ENCODE peak calls at places on chromosomes 4 and X, in seven cellular contexts. B is BJ, Y is heart right ventricle, N is lower lobe of right lung, Z is cardiac fibroblast, E is brain microvascular endothelial cell, C is ascending aorta. R is an unnamed sample.

GRCh38 chr4:151409470-151410313 is 716 bp downstream of the FHIP1A start:
- DNase-seq in B (no peak), Y (peak; percentile 9), N (peak; percentile 47), Z (peak; percentile 22), E (no peak), C (no peak), R (peak; percentile 11)

GRCh38 chr4:155179216-155179615 is 29.2 kb upstream of the NPY2R start:
- DNase-seq in B (no peak), Y (no peak), N (no peak), Z (peak; percentile 94), E (no peak), C (no peak), R (no peak)

GRCh38 chr4:10684631-10685030 is at the start of gene CLNK:
- DNase-seq in B (no peak), Y (no peak), N (no peak), Z (no peak), E (no peak), C (no peak), R (no peak)

GRCh38 chr4:64192731-64193412 is 216.4 kb downstream of the TECRL start:
- DNase-seq in B (no peak), Y (no peak), N (no peak), Z (no peak), E (no peak), C (no peak), R (no peak)

GRCh38 chr4:78032446-78032845 is 24.7 kb upstream of the FRAS1 start:
- DNase-seq in B (no peak), Y (no peak), N (no peak), Z (no peak), E (no peak), C (no peak), R (no peak)

GRCh38 chr4:17447675-17448298 is 64.1 kb downstream of the QDPR start:
- DNase-seq in B (no peak), Y (peak; percentile 66), N (no peak), Z (peak; percentile 85), E (peak; percentile 82), C (no peak), R (peak; percentile 62)

GRCh38 chr4:112361181-112361791 is 64.1 kb downstream of the ALPK1 start:
- DNase-seq in B (no peak), Y (no peak), N (no peak), Z (peak; percentile 25), E (peak; percentile 54), C (no peak), R (peak; percentile 18)

GRCh38 chrX:37378399-37378798 is 29.2 kb downstream of the PRRG1 start:
- DNase-seq in B (no peak), Y (no peak), N (no peak), Z (peak; percentile 50), E (no peak), C (no peak), R (peak; percentile 45)

GRCh38 chrX:153946910-153947769 is 2.7 kb upstream of the RENBP start:
- DNase-seq in B (no peak), Y (peak; percentile 64), N (peak; percentile 83), Z (peak; percentile 85), E (peak; percentile 56), C (no peak), R (peak; percentile 54)

GRCh38 chr4:88860594-88860993 is 163.0 kb upstream of the NAP1L5 start:
- DNase-seq in B (no peak), Y (no peak), N (no peak), Z (no peak), E (no peak), C (no peak), R (no peak)

GRCh38 chr4:41435509-41435908 is 102.4 kb upstream of the LIMCH1 start:
- DNase-seq in B (no peak), Y (no peak), N (no peak), Z (no peak), E (no peak), C (no peak), R (no peak)

GRCh38 chr4:149522031-149522430 is 293.6 kb downstream of the IQCM start:
- DNase-seq in B (no peak), Y (peak; percentile 4), N (no peak), Z (no peak), E (no peak), C (no peak), R (no peak)

GRCh38 chr4:16869594-16870245 is 28.7 kb downstream of the LDB2 start:
- DNase-seq in B (no peak), Y (no peak), N (no peak), Z (no peak), E (no peak), C (no peak), R (no peak)

GRCh38 chrX:68895339-68896250 is 66.8 kb downstream of the EFNB1 start:
- DNase-seq in B (no peak), Y (peak; percentile 53), N (peak; percentile 51), Z (peak; percentile 46), E (no peak), C (no peak), R (no peak)

GRCh38 chrX:129931411-129932136 is 25.6 kb downstream of the UTP14A start:
- DNase-seq in B (peak; percentile 55), Y (peak; percentile 94), N (peak; percentile 95), Z (peak; percentile 95), E (peak; percentile 80), C (peak; percentile 60), R (peak; percentile 96)
- TF ChIP-seq CTCF in B (no peak), Y (no peak), N (no peak), Z (no peak), E (no peak), C (no peak), R (no peak)

GRCh38 chr4:99029852-99030251 is 34.3 kb downstream of the METAP1 start:
- DNase-seq in B (no peak), Y (no peak), N (no peak), Z (no peak), E (no peak), C (no peak), R (no peak)
- H3K4me3 ChIP-seq in B (no peak overlapping the region), Y (no peak overlapping the region), N (no peak overlapping the region), Z (no peak overlapping the region), E (no peak overlapping the region), C (no peak overlapping the region), R (no peak overlapping the region)

GRCh38 chr4:123659759-123660158 is 263.2 kb downstream of the SPRY1 start:
- DNase-seq in B (no peak), Y (no peak), N (no peak), Z (peak; percentile 42), E (no peak), C (no peak), R (peak; percentile 28)
- TF ChIP-seq CTCF in B (peak; percentile 32), Y (peak; percentile 35), N (peak; percentile 31), Z (peak; percentile 17), E (peak; percentile 41), C (peak; percentile 40), R (peak; percentile 30)

GRCh38 chr4:147837854-147838253 is 106.0 kb downstream of the ARHGAP10 start:
- DNase-seq in B (no peak), Y (no peak), N (no peak), Z (no peak), E (no peak), C (no peak), R (no peak)

GRCh38 chr4:147839200-147839599 is 107.3 kb downstream of the ARHGAP10 start:
- DNase-seq in B (no peak), Y (no peak), N (no peak), Z (no peak), E (no peak), C (no peak), R (peak; percentile 36)

GRCh38 chr4:147837435-147837834 is 105.5 kb downstream of the ARHGAP10 start:
- DNase-seq in B (no peak), Y (no peak), N (no peak), Z (peak; percentile 48), E (peak; percentile 47), C (no peak), R (no peak)

GRCh38 chr4:147834480-147834879 is 102.6 kb downstream of the ARHGAP10 start:
- DNase-seq in B (no peak), Y (no peak), N (no peak), Z (no peak), E (no peak), C (no peak), R (no peak)

GRCh38 chr4:147836807-147837206 is 104.9 kb downstream of the ARHGAP10 start:
- DNase-seq in B (no peak), Y (no peak), N (no peak), Z (no peak), E (no peak), C (no peak), R (no peak)
- H3K4me3 ChIP-seq in B (no peak overlapping the region), Y (no peak overlapping the region), N (no peak overlapping the region), Z (no peak overlapping the region), E (no peak overlapping the region), C (no peak overlapping the region), R (no peak overlapping the region)

DNA sequence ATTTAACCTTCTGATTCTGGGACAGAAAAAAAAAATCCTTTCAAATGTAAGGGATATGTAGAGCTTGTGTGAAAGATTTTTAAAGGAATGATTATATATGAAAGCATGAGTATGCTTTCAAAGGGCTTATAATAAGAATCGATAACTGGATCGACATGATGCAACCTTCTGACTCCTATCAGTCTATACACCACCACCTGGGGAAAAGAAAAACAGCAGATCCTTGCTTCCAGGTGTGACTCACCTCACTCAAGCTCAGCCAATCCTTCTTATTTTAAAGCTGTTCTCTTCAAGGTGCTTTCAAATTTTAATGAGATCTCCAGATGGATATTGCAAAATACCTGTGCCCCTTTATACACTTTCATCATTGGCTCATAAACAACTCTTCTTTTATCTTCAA is 102.1 kb upstream of the EDNRA start:
- DNase-seq in B (no peak), Y (no peak), N (no peak), Z (no peak), E (no peak), C (no peak), R (no peak)
- TF ChIP-seq CTCF in B (no peak), Y (no peak), N (peak; percentile 12), Z (no peak), E (no peak), C (no peak), R (no peak)

GRCh38 chrX:10617186-10617963 is 3.0 kb downstream of the MID1 start:
- DNase-seq in B (no peak), Y (no peak), N (no peak), Z (no peak), E (no peak), C (no peak), R (no peak)
- H3K4me3 ChIP-seq in B (peak overlapping the region; percentile 75), Y (peak overlapping the region; percentile 67), N (no peak overlapping the region), Z (peak overlapping the region; percentile 67), E (no peak overlapping the region), C (peak overlapping the region; percentile 61), R (peak overlapping the region; percentile 81)

GRCh38 chrX:41481264-41482109 is 34.3 kb downstream of the NYX start:
- DNase-seq in B (no peak), Y (no peak), N (no peak), Z (peak; percentile 26), E (no peak), C (no peak), R (no peak)
- TF ChIP-seq CTCF in B (peak; percentile 40), Y (peak; percentile 47), N (peak; percentile 29), Z (peak; percentile 54), E (peak; percentile 69), C (peak; percentile 8), R (peak; percentile 31)